ENCODE peak calls at places on chromosomes 4 and X, in nine cellular contexts. K, Z, E, R, W, X, C, Y and D are unnamed samples.

GRCh38 chr4:1414831-1415680 is 8.8 kb upstream of the NKX1-1 start:
- DNase-seq in R (no peak), Y (no peak), X (no peak), Z (no peak), K (no peak), C (no peak), W (peak), E (peak), D (no peak)

GRCh38 chr4:135204311-135204710 is 1002.7 kb upstream of the PABPC4L start:
- DNase-seq in K (no peak), Y (no peak), E (no peak), Z (no peak), R (no peak), X (no peak), W (no peak), C (no peak), D (no peak)

GRCh38 chrX:57286507-57287251 is at the start of gene FAAH2:
- DNase-seq in C (no peak), E (peak), Y (no peak), X (peak), R (peak), W (peak), K (no peak), Z (no peak), D (peak)

GRCh38 chr4:38979081-38979480 is 53.1 kb downstream of the TMEM156 start:
- DNase-seq in C (no peak), E (no peak), Z (no peak), W (no peak), Y (no peak), K (no peak), X (no peak), R (no peak), D (no peak)

GRCh38 chr4:121686265-121686664 is 10.5 kb downstream of the ANXA5 start:
- DNase-seq in E (no peak), K (no peak), Z (no peak), C (no peak), Y (no peak), R (no peak), X (no peak), W (no peak), D (peak)

GRCh38 chrX:97685753-97686152 is 802.0 kb downstream of the RPA4 start:
- DNase-seq in X (peak), Z (peak), K (peak), R (peak), C (no peak), Y (peak), E (no peak), W (peak), D (peak)

GRCh38 chr4:123524958-123525628 is 128.5 kb downstream of the SPRY1 start:
- DNase-seq in E (no peak), Z (no peak), X (no peak), K (peak), Y (no peak), C (no peak), R (no peak), W (peak), D (no peak)

GRCh38 chr4:151744614-151745013 is 16.2 kb downstream of the GATB start:
- DNase-seq in C (peak), E (no peak), W (peak), Y (peak), R (no peak), Z (peak), X (peak), K (peak), D (peak)

GRCh38 chr4:33625762-33626161 is 2618.6 kb downstream of the ARAP2 start:
- DNase-seq in K (no peak), E (no peak), R (no peak), W (peak), Y (no peak), Z (peak), X (no peak), C (no peak), D (no peak)
- TF ChIP-seq CTCF in K (no peak), E (no peak), R (no peak), W (no peak), Y (no peak), Z (peak), X (no peak), C (no peak), D (no peak)

GRCh38 chrX:150405576-150405975 is 42.5 kb downstream of the MAMLD1 start:
- DNase-seq in W (peak), C (no peak), K (no peak), X (no peak), Z (no peak), E (no peak), Y (no peak), R (no peak), D (no peak)
- TF ChIP-seq CTCF in W (no peak), C (peak), K (peak), X (no peak), Z (peak), E (no peak), Y (no peak), R (no peak), D (peak)

DNA sequence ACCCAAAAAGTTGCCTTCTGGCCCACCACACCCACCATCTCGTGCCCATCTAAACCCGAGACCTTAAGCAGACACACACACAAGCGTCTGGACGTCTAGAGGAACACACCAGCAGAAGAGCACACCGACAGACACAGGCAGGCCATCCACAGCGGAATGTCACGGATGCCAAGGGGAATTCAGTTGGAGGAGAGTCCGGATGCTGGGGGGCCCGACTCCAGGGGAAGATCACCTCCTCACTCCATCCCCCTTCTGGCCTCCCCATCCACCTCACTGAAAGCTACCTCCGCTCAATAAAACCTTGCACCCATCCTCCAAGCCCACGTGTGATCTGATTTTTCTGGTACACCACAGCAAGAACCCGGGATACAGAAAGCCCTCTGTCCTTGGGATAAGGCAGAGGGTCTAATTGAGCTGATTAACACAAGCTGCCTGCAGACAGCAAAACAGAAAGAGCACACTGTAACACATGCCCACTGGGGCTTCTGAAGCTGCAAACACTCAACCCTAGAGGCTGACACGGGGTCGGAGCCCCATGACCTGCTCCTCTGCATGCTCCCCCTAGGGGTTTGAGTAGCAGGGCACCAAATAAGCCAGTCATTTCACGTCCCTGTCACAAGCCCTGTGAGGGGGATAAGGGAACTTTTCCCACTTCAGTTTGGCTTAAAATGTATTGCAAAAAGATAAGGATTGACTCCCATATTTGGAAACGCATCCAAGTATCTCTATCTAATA is 339.6 kb upstream of the PCDH10 start:
- DNase-seq in X (no peak), E (no peak), Z (no peak), Y (no peak), R (no peak), C (no peak), K (no peak), W (no peak), D (no peak)
- TF ChIP-seq CTCF in X (no peak), E (no peak), Z (no peak), Y (no peak), R (no peak), C (no peak), K (no peak), W (no peak), D (no peak)

DNA sequence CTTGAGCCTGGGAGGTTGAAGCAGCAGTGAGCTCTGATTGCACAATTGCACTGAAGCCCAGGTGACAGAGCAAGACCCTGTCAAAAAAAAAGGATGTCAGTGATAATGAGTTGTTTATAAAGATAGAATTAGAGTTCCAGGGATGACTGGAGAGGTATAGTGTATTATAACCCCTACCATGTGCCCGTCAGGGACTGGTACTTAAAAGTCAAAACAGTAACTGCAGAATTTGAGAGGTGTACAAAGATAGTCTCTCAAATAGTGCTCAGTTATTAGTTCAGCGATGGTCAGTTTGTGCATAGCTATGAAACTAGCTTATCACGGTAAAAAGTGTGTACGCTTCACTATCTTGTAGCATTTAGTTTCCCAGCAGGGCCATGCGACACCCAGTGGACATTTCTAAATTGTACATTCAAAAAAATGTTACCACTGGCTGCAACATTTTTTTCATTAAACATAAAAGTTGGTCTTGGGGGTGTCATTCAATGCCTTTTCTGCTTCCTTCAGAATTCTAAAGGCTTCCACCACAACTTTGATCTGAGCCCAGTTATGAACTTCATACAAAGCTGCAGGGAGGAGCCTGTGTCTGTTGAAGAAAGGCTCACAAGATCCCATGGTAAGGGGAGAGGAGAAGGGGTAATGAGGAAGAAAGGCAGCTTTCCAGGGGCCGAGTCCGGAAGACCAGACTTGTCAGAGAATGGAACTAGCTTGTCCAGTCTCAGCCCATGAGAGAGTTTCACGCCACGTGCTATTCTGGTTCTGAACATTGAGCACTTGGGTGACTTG is 9.2 kb upstream of the GYG2 start:
- DNase-seq in E (no peak), Y (peak), K (peak), C (no peak), R (peak), W (peak), X (no peak), Z (peak), D (peak)
- TF ChIP-seq CTCF in E (no peak), Y (peak), K (peak), C (peak), R (peak), W (peak), X (no peak), Z (peak), D (peak)

GRCh38 chr4:82583897-82584604 is 22.3 kb upstream of the TMEM150C start:
- DNase-seq in E (no peak), R (no peak), Z (no peak), X (no peak), Y (no peak), C (no peak), W (no peak), K (no peak), D (no peak)

GRCh38 chr4:82579932-82580331 is 18.1 kb upstream of the TMEM150C start:
- DNase-seq in K (no peak), Z (no peak), W (no peak), Y (no peak), E (no peak), X (no peak), C (no peak), R (no peak), D (no peak)

GRCh38 chr4:82577451-82577850 is 15.7 kb upstream of the TMEM150C start:
- DNase-seq in E (no peak), K (no peak), R (no peak), Z (no peak), X (no peak), W (no peak), C (no peak), Y (no peak), D (no peak)

GRCh38 chr4:82584921-82585320 is 23.1 kb upstream of the TMEM150C start:
- DNase-seq in Y (no peak), R (no peak), C (no peak), W (no peak), E (no peak), X (no peak), Z (no peak), K (no peak), D (no peak)

GRCh38 chr4:82578935-82579334 is 17.1 kb upstream of the TMEM150C start:
- DNase-seq in K (no peak), W (no peak), C (no peak), R (no peak), X (no peak), Y (no peak), E (no peak), Z (peak), D (no peak)
- TF ChIP-seq CTCF in K (no peak), W (no peak), C (peak), R (no peak), X (no peak), Y (peak), E (no peak), Z (peak), D (peak)

GRCh38 chr4:83456184-83456501 is 285 bp downstream of the MRPS18C start:
- DNase-seq in E (no peak), K (no peak), C (no peak), W (no peak), R (no peak), X (no peak), Y (no peak), Z (no peak), D (no peak)

GRCh38 chr4:83454626-83455025 is 997 bp downstream of the HELQ start:
- DNase-seq in Y (no peak), R (no peak), E (no peak), X (no peak), W (peak), Z (peak), K (peak), C (no peak), D (no peak)

GRCh38 chr4:83455300-83456183 is at the start of the genes HELQ and MRPS18C:
- DNase-seq in E (peak), X (peak), Y (peak), Z (peak), C (peak), R (peak), K (peak), W (peak), D (peak)
- TF ChIP-seq CTCF in E (no peak), X (no peak), Y (peak), Z (peak), C (peak), R (no peak), K (peak), W (peak), D (peak)

GRCh38 chrX:115892056-115892708 is 278.4 kb upstream of the AGTR2 start:
- DNase-seq in W (peak), C (no peak), Z (no peak), R (no peak), Y (no peak), E (no peak), K (no peak), X (peak), D (peak)

GRCh38 chrX:115896362-115896761 is 274.2 kb upstream of the AGTR2 start:
- DNase-seq in Y (no peak), X (no peak), R (no peak), W (no peak), E (no peak), C (no peak), Z (no peak), K (no peak), D (no peak)

GRCh38 chrX:115892787-115893671 is 277.5 kb upstream of the AGTR2 start:
- DNase-seq in W (no peak), X (peak), C (peak), Z (peak), R (no peak), E (peak), Y (peak), K (peak), D (no peak)

GRCh38 chrX:115895678-115896329 is 274.7 kb upstream of the AGTR2 start:
- DNase-seq in W (no peak), K (no peak), X (peak), Y (no peak), E (no peak), Z (no peak), R (no peak), C (no peak), D (no peak)

GRCh38 chrX:115894087-115894486 is 276.5 kb upstream of the AGTR2 start:
- DNase-seq in Z (peak), K (peak), E (no peak), C (no peak), Y (peak), X (peak), W (no peak), R (peak), D (no peak)
- TF ChIP-seq CTCF in Z (no peak), K (peak), E (no peak), C (peak), Y (peak), X (no peak), W (no peak), R (no peak), D (peak)